ENCODE peak calls at places on chromosomes 4 and X, in ten cellular contexts. N is PC-3, Q is SK-N-MC, O is anterior cingulate cortex, D is AG20443, B is AML-193, U is thoracic aorta, K is endothelial cell, S is kidney glomerular epithelial cell, G is RPMI7951. A is an unnamed sample.

GRCh38 chr4:100489316-100489715 is 28.5 kb downstream of the EMCN start:
- DNase-seq in N (no peak), S (no peak), O (no peak), Q (no peak), U (no peak), D (no peak), B (no peak), K (no peak), G (no peak), A (no peak)

GRCh38 chr4:23613782-23614181 is 276.1 kb downstream of the PPARGC1A start:
- DNase-seq in B (no peak), K (no peak), S (no peak), U (no peak), N (no peak), D (no peak), G (no peak), O (no peak), Q (no peak), A (no peak)

GRCh38 chr4:169243808-169244207 is 26.9 kb downstream of the SH3RF1 start:
- DNase-seq in Q (no peak), D (peak), N (no peak), K (no peak), G (peak), O (no peak), B (no peak), U (no peak), S (peak), A (no peak)

GRCh38 chr4:174983128-174983750 is 65.1 kb downstream of the ADAM29 start:
- DNase-seq in S (no peak), K (no peak), U (no peak), G (no peak), Q (no peak), D (no peak), B (no peak), N (no peak), O (no peak), A (no peak)

GRCh38 chrX:8005678-8006347 is 78.6 kb upstream of the PNPLA4 start:
- DNase-seq in K (no peak), N (peak), G (no peak), Q (no peak), O (no peak), S (no peak), B (no peak), U (no peak), D (no peak), A (no peak)

GRCh38 chrX:70755850-70756249 is 152.7 kb downstream of the TEX11 start:
- DNase-seq in B (no peak), D (no peak), K (no peak), O (no peak), S (no peak), U (no peak), N (no peak), G (no peak), Q (no peak), A (no peak)

GRCh38 chr4:53777244-53777984 is 186.1 kb upstream of the LNX1 start:
- DNase-seq in D (peak), U (no peak), G (peak), B (no peak), S (peak), K (no peak), N (peak), O (no peak), Q (no peak), A (no peak)

GRCh38 chr4:10667651-10668341 is 16.8 kb downstream of the CLNK start:
- DNase-seq in O (no peak), S (no peak), B (no peak), K (no peak), N (no peak), G (no peak), Q (no peak), U (no peak), D (no peak), A (no peak)

GRCh38 chr4:82643994-82644730 is 82.4 kb upstream of the TMEM150C start:
- DNase-seq in S (peak), N (peak), K (no peak), D (peak), G (peak), U (no peak), Q (no peak), O (no peak), B (no peak), A (no peak)

GRCh38 chr4:146522862-146523205 is 1.1 kb upstream of the SLC10A7 start:
- DNase-seq in N (peak), O (no peak), G (peak), S (no peak), U (no peak), Q (no peak), D (no peak), K (no peak), B (peak), A (no peak)

GRCh38 chrX:153334654-153335295 is 822 bp downstream of the ZNF275 start:
- DNase-seq in O (no peak), G (no peak), S (no peak), U (no peak), B (no peak), Q (no peak), K (no peak), D (no peak), N (no peak), A (no peak)

GRCh38 chrX:15483897-15484296 is 9.2 kb downstream of the PIR start:
- DNase-seq in G (no peak), U (no peak), K (no peak), B (no peak), Q (no peak), D (no peak), S (no peak), N (no peak), O (no peak), A (no peak)

GRCh38 chr4:138678985-138679746 is 336.4 kb upstream of the NOCT start:
- DNase-seq in B (no peak), K (no peak), Q (no peak), N (no peak), G (no peak), S (no peak), O (no peak), D (no peak), U (no peak), A (no peak)

GRCh38 chr4:8817813-8818062 is 53.9 kb downstream of the HMX1 start:
- DNase-seq in K (peak), D (no peak), S (no peak), G (no peak), O (no peak), Q (no peak), U (no peak), B (no peak), N (no peak), A (peak)

GRCh38 chr4:3257691-3258482 is 8.9 kb downstream of the MSANTD1 start:
- DNase-seq in O (no peak), U (no peak), K (no peak), N (peak), B (no peak), S (no peak), D (peak), G (peak), Q (no peak), A (peak)

GRCh38 chr4:11471613-11472012 is 42.9 kb upstream of the HS3ST1 start:
- DNase-seq in Q (no peak), B (peak), D (no peak), K (no peak), S (no peak), O (no peak), U (no peak), N (no peak), G (no peak), A (peak)

GRCh38 chrX:15043538-15043937 is 170.3 kb downstream of the MOSPD2 start:
- DNase-seq in D (peak), O (no peak), G (peak), B (no peak), S (no peak), N (no peak), K (no peak), U (no peak), Q (no peak), A (no peak)

GRCh38 chr4:53974561-53974960 is 89.8 kb downstream of the CHIC2 start:
- DNase-seq in D (no peak), S (no peak), O (no peak), K (no peak), U (no peak), B (no peak), Q (no peak), N (no peak), G (no peak), A (no peak)

GRCh38 chr4:2936773-2937145 is 26.4 kb downstream of the NOP14 start:
- DNase-seq in Q (no peak), K (no peak), U (peak), G (peak), N (peak), D (peak), B (no peak), S (peak), O (no peak), A (peak)

GRCh38 chrX:45601052-45601451 is 400.4 kb upstream of the DIPK2B start:
- DNase-seq in G (no peak), S (no peak), B (no peak), O (no peak), K (no peak), N (no peak), Q (no peak), U (no peak), D (no peak), A (no peak)